ENCODE peak calls at places on chromosomes 13 and 19, in five cellular contexts. N is globus pallidus, W is H54, X is AG10803, J is GM12865. Z is an unnamed sample.
A peak's percentile ranks its signal among the peaks of the same experiment; 100 is the strongest.

GRCh38 chr13:92390217-92390616 is 836.4 kb upstream of the GPC6 start:
- DNase-seq in W (no peak), J (no peak), X (no peak), N (no peak), Z (no peak)

GRCh38 chr19:44891016-44891882 is at the start of gene TOMM40:
- DNase-seq in W (no peak), J (peak; percentile 100), N (no peak), X (no peak), Z (no peak)

GRCh38 chr19:56091066-56091490 is 30.0 kb downstream of the ZNF787 start:
- DNase-seq in J (no peak), N (peak; percentile 40), X (peak; percentile 37), W (no peak), Z (no peak)

GRCh38 chr19:50858896-50859295 is 4.2 kb downstream of the KLK3 start:
- DNase-seq in X (no peak), J (no peak), W (no peak), N (no peak), Z (no peak)

GRCh38 chr19:18999016-18999758 is 34.1 kb downstream of the SUGP2 start:
- DNase-seq in N (no peak), W (no peak), X (no peak), J (no peak), Z (no peak)

GRCh38 chr13:109348514-109349340 is 437.7 kb downstream of the IRS2 start:
- DNase-seq in J (no peak), N (no peak), W (peak; percentile 37), X (peak; percentile 69), Z (no peak)

GRCh38 chr13:30766957-30767603 is 31.7 kb downstream of the ALOX5AP start:
- DNase-seq in N (no peak), X (no peak), J (peak; percentile 58), W (no peak), Z (no peak)

GRCh38 chr19:55690109-55690768 is 15.2 kb downstream of the EPN1 start:
- DNase-seq in N (no peak), X (no peak), J (no peak), W (no peak), Z (peak; percentile 27)

GRCh38 chr19:35363001-35363590 is 4.8 kb downstream of the FFAR3 start:
- DNase-seq in W (no peak), J (no peak), X (no peak), N (no peak), Z (no peak)

GRCh38 chr13:99843872-99844271 is 127.7 kb downstream of the ZIC5 start:
- DNase-seq in J (no peak), X (no peak), W (no peak), N (no peak), Z (no peak)

GRCh38 chr13:107192289-107192688 is 624.4 kb upstream of the ARGLU1 start:
- DNase-seq in N (no peak), J (no peak), W (no peak), X (no peak), Z (no peak)

GRCh38 chr13:100100115-100100879 is 11.4 kb downstream of the PCCA start:
- DNase-seq in W (peak; percentile 71), J (no peak), X (peak; percentile 57), N (peak; percentile 47), Z (peak; percentile 78)

Z was measured in RCC 7860.